ENCODE peak calls at places on chromosome 7, in four cellular contexts. One of them, this sample, is unnamed.

GRCh38 chr7:2710256-2710655 is 22.3 kb downstream of the AMZ1 start:
- DNase-seq in AG04450: no peak
- DNase-seq in mammary epithelial cell: no peak
- DNase-seq in amygdala: no peak
- DNase-seq in this sample: no peak

GRCh38 chr7:99438573-99439480 is at the start of the genes CPSF4 and PTCD1:
- DNase-seq in mammary epithelial cell: peak
- DNase-seq in amygdala: peak
- DNase-seq in AG04450: peak
- DNase-seq in this sample: peak

GRCh38 chr7:144386741-144387140 is 16.8 kb downstream of the NOBOX start:
- DNase-seq in mammary epithelial cell: peak
- DNase-seq in AG04450: no peak
- DNase-seq in amygdala: no peak
- DNase-seq in this sample: no peak

GRCh38 chr7:5423844-5424688 is 432 bp upstream of the TNRC18 start:
- DNase-seq in AG04450: peak
- DNase-seq in amygdala: peak
- DNase-seq in mammary epithelial cell: peak
- DNase-seq in this sample: peak

GRCh38 chr7:3431306-3431705 is 130.3 kb downstream of the SDK1 start:
- DNase-seq in amygdala: no peak
- DNase-seq in mammary epithelial cell: peak
- DNase-seq in AG04450: no peak
- DNase-seq in this sample: no peak

GRCh38 chr7:11665381-11665780 is 166.6 kb downstream of the THSD7A start:
- DNase-seq in AG04450: no peak
- DNase-seq in amygdala: no peak
- DNase-seq in mammary epithelial cell: no peak
- DNase-seq in this sample: no peak

GRCh38 chr7:80288175-80289122 is 153.8 kb downstream of the GNAI1 start:
- DNase-seq in amygdala: peak
- DNase-seq in AG04450: no peak
- DNase-seq in mammary epithelial cell: no peak
- DNase-seq in this sample: no peak

GRCh38 chr7:121610243-121610642 is 214.1 kb upstream of the FAM3C start:
- DNase-seq in amygdala: no peak
- DNase-seq in mammary epithelial cell: no peak
- DNase-seq in AG04450: no peak
- DNase-seq in this sample: no peak

GRCh38 chr7:121624922-121625321 is 228.8 kb upstream of the FAM3C start:
- DNase-seq in amygdala: peak
- DNase-seq in mammary epithelial cell: no peak
- DNase-seq in AG04450: no peak
- DNase-seq in this sample: peak

GRCh38 chr7:158695726-158696452 is 8.7 kb downstream of the NCAPG2 start:
- DNase-seq in AG04450: peak
- DNase-seq in amygdala: peak
- DNase-seq in mammary epithelial cell: peak
- DNase-seq in this sample: peak

This sample was measured in hypothalamus.